ENCODE peak calls at places on chromosomes 13 and 19, in nine cellular contexts. R is upper lobe of left lung, P is transverse colon, Y is testis, D is breast epithelium, G is right lobe of liver, U is IMR-90, K is uterus, O is body of pancreas. I is an unnamed sample. For H3K4me1, the result is how much of the 10 kb centered on the place peaks cover.

GRCh38 chr19:39401549-39402416 is 4.9 kb upstream of the ZFP36 start:
- DNase-seq in R (no peak), Y (peak), O (peak), P (peak), U (peak), G (peak), D (peak), K (peak), I (peak)

GRCh38 chr13:25738342-25738771 is 313.5 kb downstream of the SHISA2 start:
- DNase-seq in D (no peak), R (no peak), G (no peak), U (no peak), K (no peak), Y (no peak), O (peak), P (no peak), I (no peak)

GRCh38 chr13:88464851-88465250 is 793.7 kb downstream of the SLITRK5 start:
- DNase-seq in K (no peak), R (no peak), U (no peak), G (no peak), Y (no peak), D (no peak), P (no peak), O (no peak), I (no peak)

GRCh38 chr13:101838305-101838835 is 385.9 kb downstream of the ITGBL1 start:
- DNase-seq in G (no peak), U (peak), Y (no peak), D (no peak), R (no peak), P (no peak), O (no peak), K (no peak), I (no peak)

GRCh38 chr13:97116754-97117153 is 105.4 kb upstream of the MBNL2 start:
- DNase-seq in O (peak), R (no peak), G (no peak), D (no peak), K (no peak), P (no peak), Y (no peak), U (peak), I (no peak)

GRCh38 chr19:1814391-1814790 is 2.3 kb upstream of the ATP8B3 start:
- DNase-seq in G (no peak), Y (no peak), R (peak), K (no peak), P (no peak), U (no peak), O (no peak), D (no peak), I (no peak)

GRCh38 chr19:21238670-21239069 is 90.5 kb downstream of the ZNF708 start:
- DNase-seq in D (no peak), G (no peak), R (no peak), K (no peak), Y (no peak), P (no peak), U (no peak), O (no peak), I (no peak)

GRCh38 chr19:5558101-5558621 is 9.6 kb downstream of the TINCR start:
- DNase-seq in G (no peak), R (no peak), D (no peak), U (no peak), K (no peak), O (no peak), P (no peak), Y (no peak), I (no peak)

GRCh38 chr13:37747071-37747612 is 122.4 kb downstream of the TRPC4 start:
- DNase-seq in O (no peak), D (no peak), P (no peak), K (no peak), R (no peak), U (peak), Y (no peak), G (no peak), I (no peak)

GRCh38 chr13:32048816-32049215 is 17.2 kb downstream of the FRY start:
- DNase-seq in G (no peak), K (no peak), R (no peak), P (no peak), Y (no peak), D (no peak), O (no peak), U (no peak), I (no peak)

GRCh38 chr13:111644750-111645149 is 324.3 kb downstream of the TEX29 start:
- DNase-seq in R (peak), Y (no peak), O (no peak), U (no peak), D (no peak), G (no peak), K (no peak), P (no peak), I (no peak)

GRCh38 chr19:3358919-3359849 is 7.2 kb upstream of the NFIC start:
- DNase-seq in Y (peak), R (peak), D (no peak), G (peak), K (peak), O (peak), P (peak), U (peak), I (peak)

GRCh38 chr19:47012620-47013019 is 7.0 kb upstream of the NPAS1 start:
- DNase-seq in Y (no peak), U (no peak), R (no peak), K (no peak), G (no peak), D (no peak), P (no peak), O (no peak), I (no peak)

GRCh38 chr13:98039261-98039660 is 85.8 kb downstream of the IPO5 start:
- DNase-seq in Y (no peak), D (no peak), K (no peak), R (no peak), P (no peak), O (no peak), U (no peak), G (no peak), I (no peak)

GRCh38 chr13:41188584-41188983 is 5.8 kb downstream of the KBTBD7 start:
- DNase-seq in Y (no peak), U (peak), K (no peak), D (no peak), P (no peak), G (no peak), R (no peak), O (no peak), I (no peak)

GRCh38 chr13:24348385-24348784 is 39.0 kb downstream of the C1QTNF9 start:
- DNase-seq in D (no peak), K (no peak), P (no peak), O (no peak), U (no peak), R (no peak), Y (no peak), G (no peak), I (no peak)

GRCh38 chr19:56091751-56092546 is 29.1 kb downstream of the ZNF787 start:
- DNase-seq in Y (no peak), D (peak), O (no peak), G (no peak), U (no peak), P (no peak), K (no peak), R (peak), I (no peak)

GRCh38 chr13:66424417-66424816 is 805.7 kb downstream of the PCDH9 start:
- DNase-seq in U (peak), R (no peak), Y (no peak), G (no peak), P (no peak), O (no peak), D (no peak), K (no peak), I (no peak)

GRCh38 chr19:4007836-4008539 is 452 bp downstream of the PIAS4 start:
- DNase-seq in O (no peak), G (peak), R (no peak), P (peak), K (peak), D (peak), Y (peak), U (no peak), I (peak)

GRCh38 chr13:111961236-111961635 is 105.7 kb upstream of the SOX1 start:
- DNase-seq in K (no peak), P (no peak), U (no peak), Y (no peak), O (no peak), R (no peak), G (no peak), D (no peak), I (no peak)

GRCh38 chr19:8242212-8242821 is 33.1 kb downstream of the CERS4 start:
- DNase-seq in K (no peak), D (no peak), G (no peak), O (no peak), Y (no peak), U (no peak), R (no peak), P (no peak), I (no peak)

GRCh38 chr19:29504454-29504853 is 21.3 kb upstream of the VSTM2B start:
- DNase-seq in Y (no peak), R (peak), U (no peak), D (no peak), O (no peak), K (no peak), G (no peak), P (no peak), I (no peak)

GRCh38 chr19:29872224-29872731 is 60.5 kb downstream of the CCNE1 start:
- DNase-seq in P (no peak), K (no peak), D (no peak), R (peak), G (no peak), O (no peak), U (no peak), Y (no peak), I (no peak)

GRCh38 chr13:30738526-30738925 is 3.2 kb downstream of the ALOX5AP start:
- DNase-seq in O (no peak), P (no peak), D (no peak), R (no peak), U (no peak), Y (no peak), G (no peak), K (no peak), I (no peak)

GRCh38 chr13:99500839-99501134 is 485 bp upstream of the TM9SF2 start:
- DNase-seq in R (no peak), Y (no peak), G (no peak), P (no peak), O (no peak), D (no peak), U (no peak), K (no peak), I (no peak)

GRCh38 chr19:43636121-43636683 is 3.4 kb downstream of the CADM4 start:
- DNase-seq in O (peak), D (peak), U (no peak), Y (no peak), P (no peak), G (no peak), K (no peak), R (peak), I (no peak)

GRCh38 chr13:34822681-34823080 is 119.4 kb upstream of the NBEA start:
- DNase-seq in U (no peak), G (no peak), O (no peak), D (no peak), P (no peak), R (no peak), K (no peak), Y (no peak), I (no peak)

GRCh38 chr13:50128406-50129048 is 113.3 kb downstream of the KCNRG start:
- DNase-seq in R (no peak), O (no peak), Y (no peak), U (no peak), K (no peak), D (no peak), G (no peak), P (no peak), I (no peak)

GRCh38 chr13:62250501-62251175 is 835.0 kb upstream of the PCDH20 start:
- DNase-seq in D (no peak), P (no peak), R (no peak), Y (no peak), G (no peak), U (no peak), K (no peak), O (no peak), I (no peak)

GRCh38 chr13:30766957-30767603 is 31.7 kb downstream of the ALOX5AP start:
- DNase-seq in O (no peak), P (no peak), K (no peak), R (no peak), Y (no peak), U (no peak), D (no peak), G (no peak), I (no peak)

GRCh38 chr19:51337861-51338562 is 3.9 kb downstream of the VSIG10L start:
- DNase-seq in D (no peak), K (no peak), U (no peak), R (peak), G (no peak), P (no peak), O (no peak), Y (no peak), I (no peak)

GRCh38 chr13:87123987-87124784 is 547.0 kb upstream of the SLITRK5 start:
- DNase-seq in D (no peak), O (peak), G (no peak), Y (no peak), K (no peak), U (peak), P (no peak), R (no peak), I (no peak)

GRCh38 chr13:48318014-48318713 is 14.6 kb downstream of the RB1 start:
- DNase-seq in Y (no peak), G (no peak), R (peak), D (no peak), U (no peak), O (peak), K (no peak), P (no peak), I (no peak)

GRCh38 chr13:44224433-44225149 is 149.0 kb upstream of the SERP2 start:
- DNase-seq in U (no peak), Y (peak), O (peak), D (no peak), G (no peak), K (peak), P (no peak), R (no peak), I (no peak)

GRCh38 chr19:42081584-42082258 is 5.8 kb downstream of the ZNF574 start:
- DNase-seq in U (peak), K (no peak), P (no peak), O (peak), G (no peak), D (no peak), R (no peak), Y (peak), I (no peak)
- TF ChIP-seq POLR2A in U (no peak), K (no peak), P (no peak), O (no peak), G (no peak), D (no peak), R (no peak), Y (no peak), I (no peak)

GRCh38 chr13:52924241-52925148 is 76.1 kb upstream of the PCDH8 start:
- DNase-seq in K (no peak), U (no peak), D (no peak), R (no peak), Y (no peak), G (no peak), P (no peak), O (no peak), I (no peak)

GRCh38 chr13:52925221-52925620 is 76.8 kb upstream of the PCDH8 start:
- DNase-seq in R (no peak), G (no peak), U (no peak), D (peak), K (no peak), O (no peak), Y (no peak), P (no peak), I (no peak)

GRCh38 chr13:52925775-52926285 is 77.4 kb upstream of the PCDH8 start:
- DNase-seq in D (peak), K (no peak), P (no peak), G (no peak), U (no peak), Y (no peak), R (peak), O (no peak), I (no peak)

GRCh38 chr13:52929826-52930225 is 81.4 kb upstream of the PCDH8 start:
- DNase-seq in G (no peak), P (no peak), R (no peak), Y (no peak), U (no peak), D (no peak), K (no peak), O (no peak), I (no peak)

DNA sequence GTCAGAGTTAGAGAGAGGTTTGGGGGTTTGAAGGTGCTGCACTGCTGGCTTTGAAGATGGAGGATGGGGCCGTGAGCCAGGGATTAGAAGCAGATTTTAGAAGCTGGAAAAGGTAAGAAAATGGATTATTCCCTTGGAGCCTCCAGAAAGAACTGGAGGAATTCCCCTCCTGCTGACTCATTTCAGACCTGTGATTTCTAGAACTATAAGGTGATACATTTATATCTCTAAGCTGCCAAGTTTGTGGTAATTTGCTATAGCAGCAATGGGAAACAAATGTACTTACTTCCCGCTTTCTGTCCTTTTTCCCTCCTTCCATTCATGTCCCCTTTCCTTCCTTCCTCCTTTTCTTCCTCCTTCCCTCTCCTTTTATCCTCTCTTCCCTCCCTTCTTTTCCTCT is 78.5 kb upstream of the PCDH8 start:
- DNase-seq in U (no peak), Y (no peak), R (no peak), K (no peak), G (no peak), P (no peak), O (no peak), D (no peak), I (no peak)
- H3K4me1 ChIP-seq in U (under half), Y (under half), R (under half), K (under half), G (under half), P (under half), O (under half), D (under half), I (under half)

GRCh38 chr19:45862564-45863334 is at the start of gene SYMPK:
- DNase-seq in D (peak), U (peak), O (peak), R (peak), G (peak), K (peak), P (peak), Y (peak), I (peak)
- TF ChIP-seq POLR2A in D (peak), U (peak), O (peak), R (peak), G (peak), K (peak), P (peak), Y (peak), I (no peak)

GRCh38 chr13:109971745-109972090 is 185.3 kb upstream of the IRS2 start:
- DNase-seq in D (no peak), Y (no peak), U (no peak), R (no peak), O (no peak), P (no peak), K (no peak), G (no peak), I (no peak)
- H3K4me1 ChIP-seq in D (under half), Y (under half), U (under half), R (under half), O (under half), P (under half), K (under half), G (under half), I (under half)